ENCODE peak calls at places on chromosome 1, in four cellular contexts. M is colonic mucosa, W is T-helper 17 cell, O is frontal cortex. F is an unnamed sample.

GRCh38 chr1:170623171-170623570 is 40.8 kb upstream of the PRRX1 start:
- DNase-seq in M (no peak), W (no peak), O (no peak), F (no peak)

GRCh38 chr1:26019641-26020315 is 1.8 kb upstream of the EXTL1 start:
- DNase-seq in M (no peak), W (no peak), O (no peak), F (no peak)

GRCh38 chr1:15799004-15799867 is 8.2 kb downstream of the UQCRHL start:
- DNase-seq in M (no peak), W (no peak), O (no peak), F (no peak)

GRCh38 chr1:92619466-92620189 is 132.9 kb upstream of the GFI1 start:
- DNase-seq in M (no peak), W (no peak), O (no peak), F (no peak)

GRCh38 chr1:245788269-245788668 is 633.5 kb downstream of the KIF26B start:
- DNase-seq in M (no peak), W (no peak), O (no peak), F (no peak)

GRCh38 chr1:32393136-32393535 is 1.1 kb downstream of the BSDC1 start:
- DNase-seq in M (no peak), W (no peak), O (no peak), F (no peak)

GRCh38 chr1:199038188-199038587 is 399.3 kb downstream of the PTPRC start:
- DNase-seq in M (no peak), W (no peak), O (no peak), F (no peak)

GRCh38 chr1:6927626-6928025 is 142.4 kb downstream of the CAMTA1 start:
- DNase-seq in M (no peak), W (no peak), O (no peak), F (no peak)

GRCh38 chr1:33612877-33613487 is 140.5 kb downstream of the ZSCAN20 start:
- DNase-seq in M (peak; percentile 41), W (no peak), O (peak; percentile 62), F (no peak)

GRCh38 chr1:24337455-24337854 is 18.3 kb downstream of the GRHL3 start:
- DNase-seq in M (no peak), W (no peak), O (no peak), F (no peak)

GRCh38 chr1:201740086-201740541 is 88.8 kb upstream of the IPO9 start:
- DNase-seq in M (peak; percentile 39), W (no peak), O (no peak), F (no peak)

GRCh38 chr1:79188371-79188770 is 181.8 kb upstream of the ADGRL4 start:
- DNase-seq in M (no peak), W (no peak), O (no peak), F (no peak)

GRCh38 chr1:6460349-6461236 is 5.4 kb downstream of the TNFRSF25 start:
- DNase-seq in M (peak; percentile 34), W (peak; percentile 97), O (peak; percentile 42), F (peak; percentile 90)

GRCh38 chr1:156204686-156205085 is 8.1 kb upstream of the PMF1 start:
- DNase-seq in M (no peak), W (no peak), O (no peak), F (no peak)

GRCh38 chr1:198700396-198700795 is 61.6 kb downstream of the PTPRC start:
- DNase-seq in M (no peak), W (no peak), O (no peak), F (no peak)